ENCODE peak calls at places on chromosomes 1 and 21, in four cellular contexts. One of them, this sample, is unnamed. For H3K36me3, the result is how much of the 10 kb centered on the place peaks cover.

GRCh38 chr1:192546596-192547199 is 28.9 kb upstream of the RGS1 start:
- DNase-seq in naive thymus-derived CD4-positive, alpha-beta T cell: no peak
- DNase-seq in psoas muscle: no peak
- DNase-seq in aorta: no peak
- DNase-seq in this sample: no peak

GRCh38 chr1:43779266-43779665 is 71.9 kb downstream of the ST3GAL3 start:
- DNase-seq in naive thymus-derived CD4-positive, alpha-beta T cell: no peak
- DNase-seq in psoas muscle: no peak
- DNase-seq in aorta: no peak
- DNase-seq in this sample: no peak

GRCh38 chr1:239386453-239387303 is at the start of gene CHRM3:
- DNase-seq in aorta: peak
- DNase-seq in naive thymus-derived CD4-positive, alpha-beta T cell: peak
- DNase-seq in psoas muscle: peak
- DNase-seq in this sample: peak

GRCh38 chr1:160834945-160835565 is 27.6 kb downstream of the CD244 start:
- DNase-seq in aorta: no peak
- DNase-seq in naive thymus-derived CD4-positive, alpha-beta T cell: no peak
- DNase-seq in psoas muscle: no peak
- DNase-seq in this sample: no peak

GRCh38 chr21:9738527-9738926 is 782.9 kb upstream of the TPTE start:
- DNase-seq in naive thymus-derived CD4-positive, alpha-beta T cell: no peak
- DNase-seq in psoas muscle: no peak
- DNase-seq in aorta: no peak
- DNase-seq in this sample: no peak

GRCh38 chr1:69671363-69672010 is 103.8 kb downstream of the LRRC7 start:
- DNase-seq in psoas muscle: no peak
- DNase-seq in naive thymus-derived CD4-positive, alpha-beta T cell: no peak
- DNase-seq in aorta: no peak
- DNase-seq in this sample: no peak

GRCh38 chr1:32077451-32077850 is 4.7 kb downstream of the TMEM39B start:
- DNase-seq in naive thymus-derived CD4-positive, alpha-beta T cell: no peak
- DNase-seq in aorta: no peak
- DNase-seq in psoas muscle: no peak
- DNase-seq in this sample: no peak

GRCh38 chr21:19992540-19992939 is 1005.7 kb upstream of the NCAM2 start:
- DNase-seq in naive thymus-derived CD4-positive, alpha-beta T cell: no peak
- DNase-seq in aorta: no peak
- DNase-seq in psoas muscle: no peak
- DNase-seq in this sample: no peak

GRCh38 chr1:235670157-235670776 is 20.7 kb upstream of the GNG4 start:
- DNase-seq in aorta: no peak
- DNase-seq in psoas muscle: no peak
- DNase-seq in naive thymus-derived CD4-positive, alpha-beta T cell: no peak
- DNase-seq in this sample: no peak

GRCh38 chr1:58763214-58763613 is 20.6 kb downstream of the JUN start:
- DNase-seq in psoas muscle: no peak
- DNase-seq in naive thymus-derived CD4-positive, alpha-beta T cell: no peak
- DNase-seq in aorta: no peak
- DNase-seq in this sample: no peak

GRCh38 chr1:227898502-227899140 is 49.1 kb downstream of the WNT9A start:
- DNase-seq in aorta: no peak
- DNase-seq in naive thymus-derived CD4-positive, alpha-beta T cell: peak
- DNase-seq in psoas muscle: no peak
- DNase-seq in this sample: peak

GRCh38 chr1:97898948-97899347 is 21.9 kb downstream of the DPYD start:
- DNase-seq in aorta: no peak
- DNase-seq in psoas muscle: no peak
- DNase-seq in naive thymus-derived CD4-positive, alpha-beta T cell: no peak
- DNase-seq in this sample: no peak

GRCh38 chr21:43916691-43917514 is 51.9 kb downstream of the AGPAT3 start:
- DNase-seq in psoas muscle: no peak
- DNase-seq in aorta: peak
- DNase-seq in naive thymus-derived CD4-positive, alpha-beta T cell: peak
- DNase-seq in this sample: peak

GRCh38 chr1:58576727-58577675 is at the start of gene TACSTD2:
- DNase-seq in aorta: peak
- DNase-seq in psoas muscle: peak
- DNase-seq in naive thymus-derived CD4-positive, alpha-beta T cell: peak
- DNase-seq in this sample: no peak

GRCh38 chr1:114216431-114217173 is 62.9 kb upstream of the SYT6 start:
- DNase-seq in psoas muscle: no peak
- DNase-seq in aorta: no peak
- DNase-seq in naive thymus-derived CD4-positive, alpha-beta T cell: no peak
- DNase-seq in this sample: no peak

GRCh38 chr1:67824771-67825170 is 8.5 kb downstream of the GNG12 start:
- DNase-seq in naive thymus-derived CD4-positive, alpha-beta T cell: no peak
- DNase-seq in aorta: no peak
- DNase-seq in psoas muscle: no peak
- DNase-seq in this sample: no peak

GRCh38 chr1:167447521-167448136 is 70.7 kb downstream of the CD247 start:
- DNase-seq in aorta: no peak
- DNase-seq in naive thymus-derived CD4-positive, alpha-beta T cell: peak
- DNase-seq in psoas muscle: no peak
- DNase-seq in this sample: no peak

GRCh38 chr1:206887701-206888100 is 9.5 kb upstream of the IL24 start:
- DNase-seq in psoas muscle: no peak
- DNase-seq in naive thymus-derived CD4-positive, alpha-beta T cell: no peak
- DNase-seq in aorta: no peak
- DNase-seq in this sample: no peak

GRCh38 chr1:93613895-93614294 is 67.7 kb downstream of the BCAR3 start:
- DNase-seq in aorta: no peak
- DNase-seq in psoas muscle: no peak
- DNase-seq in naive thymus-derived CD4-positive, alpha-beta T cell: no peak
- DNase-seq in this sample: peak

GRCh38 chr1:185795181-185795580 is 61.0 kb downstream of the HMCN1 start:
- DNase-seq in psoas muscle: no peak
- DNase-seq in aorta: no peak
- DNase-seq in naive thymus-derived CD4-positive, alpha-beta T cell: no peak
- DNase-seq in this sample: no peak

GRCh38 chr1:9269078-9269501 is 23.6 kb upstream of the SPSB1 start:
- DNase-seq in psoas muscle: no peak
- DNase-seq in aorta: peak
- DNase-seq in naive thymus-derived CD4-positive, alpha-beta T cell: no peak
- DNase-seq in this sample: no peak

GRCh38 chr1:103435443-103435842 is 90.1 kb upstream of the RNPC3 start:
- DNase-seq in psoas muscle: no peak
- DNase-seq in naive thymus-derived CD4-positive, alpha-beta T cell: no peak
- DNase-seq in aorta: no peak
- DNase-seq in this sample: no peak

GRCh38 chr1:80358141-80358540 is 1351.6 kb upstream of the ADGRL4 start:
- DNase-seq in naive thymus-derived CD4-positive, alpha-beta T cell: no peak
- DNase-seq in psoas muscle: no peak
- DNase-seq in aorta: no peak
- DNase-seq in this sample: no peak

GRCh38 chr1:187498028-187498427 is 669.3 kb downstream of the PLA2G4A start:
- DNase-seq in aorta: no peak
- DNase-seq in naive thymus-derived CD4-positive, alpha-beta T cell: no peak
- DNase-seq in psoas muscle: no peak
- DNase-seq in this sample: no peak

GRCh38 chr1:229302740-229303139 is 31.8 kb downstream of the RAB4A start:
- DNase-seq in naive thymus-derived CD4-positive, alpha-beta T cell: no peak
- DNase-seq in aorta: no peak
- DNase-seq in psoas muscle: no peak
- DNase-seq in this sample: no peak

GRCh38 chr1:229298887-229299503 is 28.1 kb downstream of the RAB4A start:
- DNase-seq in naive thymus-derived CD4-positive, alpha-beta T cell: no peak
- DNase-seq in psoas muscle: no peak
- DNase-seq in aorta: no peak
- DNase-seq in this sample: no peak

GRCh38 chr1:229300099-229300757 is 29.3 kb downstream of the RAB4A start:
- DNase-seq in psoas muscle: no peak
- DNase-seq in naive thymus-derived CD4-positive, alpha-beta T cell: no peak
- DNase-seq in aorta: no peak
- DNase-seq in this sample: no peak

GRCh38 chr1:229305402-229305801 is 34.5 kb downstream of the RAB4A start:
- DNase-seq in naive thymus-derived CD4-positive, alpha-beta T cell: no peak
- DNase-seq in psoas muscle: no peak
- DNase-seq in aorta: no peak
- DNase-seq in this sample: no peak

GRCh38 chr1:229303855-229304254 is 32.9 kb downstream of the RAB4A start:
- DNase-seq in psoas muscle: no peak
- DNase-seq in aorta: no peak
- DNase-seq in naive thymus-derived CD4-positive, alpha-beta T cell: no peak
- DNase-seq in this sample: no peak
- H3K36me3 ChIP-seq in psoas muscle: half or more
- H3K36me3 ChIP-seq in aorta: under half
- H3K36me3 ChIP-seq in naive thymus-derived CD4-positive, alpha-beta T cell: under half
- H3K36me3 ChIP-seq in this sample: half or more

GRCh38 chr1:204441558-204441957 is 29.9 kb upstream of the PPP1R15B start:
- DNase-seq in naive thymus-derived CD4-positive, alpha-beta T cell: no peak
- DNase-seq in aorta: no peak
- DNase-seq in psoas muscle: no peak
- DNase-seq in this sample: no peak
- H3K36me3 ChIP-seq in naive thymus-derived CD4-positive, alpha-beta T cell: under half
- H3K36me3 ChIP-seq in aorta: under half
- H3K36me3 ChIP-seq in psoas muscle: half or more
- H3K36me3 ChIP-seq in this sample: under half

GRCh38 chr21:16280731-16281130 is 550.9 kb downstream of the USP25 start:
- DNase-seq in psoas muscle: no peak
- DNase-seq in naive thymus-derived CD4-positive, alpha-beta T cell: no peak
- DNase-seq in aorta: no peak
- DNase-seq in this sample: no peak
- H3K36me3 ChIP-seq in psoas muscle: under half
- H3K36me3 ChIP-seq in naive thymus-derived CD4-positive, alpha-beta T cell: under half
- H3K36me3 ChIP-seq in aorta: under half
- H3K36me3 ChIP-seq in this sample: under half

DNA sequence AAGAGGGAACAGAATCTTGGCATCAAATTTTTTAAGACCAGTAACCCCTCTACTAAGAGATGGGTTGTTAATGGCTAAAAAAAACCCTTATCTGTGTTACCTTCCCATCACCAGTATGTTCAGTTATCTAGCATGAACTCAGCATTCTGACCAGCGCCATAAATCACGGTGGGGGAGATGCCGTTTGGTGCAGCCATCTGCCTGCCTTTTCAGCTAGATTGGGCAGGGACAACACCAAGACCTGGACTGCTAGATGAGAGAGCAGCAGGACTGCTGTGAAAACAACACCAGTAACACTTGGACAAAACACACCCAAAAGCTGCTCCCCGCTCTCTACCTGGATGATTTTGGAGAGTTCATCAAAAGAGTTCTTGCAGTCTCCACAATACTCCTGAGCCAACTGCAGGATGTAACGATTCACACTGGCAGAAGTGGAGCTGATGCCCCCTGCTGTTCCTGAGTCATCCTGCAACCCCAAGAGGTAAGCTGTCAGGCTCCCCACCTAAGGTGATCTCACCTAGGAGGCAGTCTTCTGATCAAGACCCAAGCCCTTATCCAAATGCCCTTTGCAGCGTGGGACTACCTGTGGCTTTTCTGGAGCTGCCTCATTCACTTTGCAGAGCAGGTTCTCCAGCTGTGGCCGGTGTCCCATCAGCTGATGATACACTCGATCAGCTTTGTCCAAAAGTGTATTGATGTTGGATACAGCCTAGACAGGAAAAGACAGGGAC is 96.5 kb downstream of the UBR4 start:
- DNase-seq in naive thymus-derived CD4-positive, alpha-beta T cell: no peak
- DNase-seq in psoas muscle: no peak
- DNase-seq in aorta: no peak
- DNase-seq in this sample: no peak
- H3K36me3 ChIP-seq in naive thymus-derived CD4-positive, alpha-beta T cell: half or more
- H3K36me3 ChIP-seq in psoas muscle: half or more
- H3K36me3 ChIP-seq in aorta: under half
- H3K36me3 ChIP-seq in this sample: half or more

DNA sequence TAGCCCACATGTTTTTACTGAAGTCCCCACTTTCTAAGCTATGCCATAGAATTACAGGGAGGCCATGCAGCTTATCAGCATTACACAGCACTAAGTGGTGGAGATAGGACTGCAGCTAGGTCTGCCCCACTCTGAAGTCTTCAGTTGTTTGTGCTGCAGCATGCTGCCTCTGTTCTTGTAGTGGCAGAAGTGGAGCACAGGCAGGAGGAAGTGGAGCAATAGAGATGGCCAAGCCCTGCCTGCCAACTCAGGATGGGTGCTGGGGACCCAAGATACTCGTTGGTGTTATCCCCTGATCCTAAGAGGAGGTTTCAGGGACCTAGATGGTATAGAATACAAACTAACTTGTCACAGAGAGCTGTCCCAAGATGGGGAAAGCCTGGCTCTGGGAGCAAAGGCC is 12.9 kb downstream of the MRPL37 start:
- DNase-seq in naive thymus-derived CD4-positive, alpha-beta T cell: no peak
- DNase-seq in psoas muscle: no peak
- DNase-seq in aorta: no peak
- DNase-seq in this sample: no peak
- H3K36me3 ChIP-seq in naive thymus-derived CD4-positive, alpha-beta T cell: half or more
- H3K36me3 ChIP-seq in psoas muscle: half or more
- H3K36me3 ChIP-seq in aorta: under half
- H3K36me3 ChIP-seq in this sample: half or more

GRCh38 chr1:1680912-1681273 is 11.7 kb downstream of the SLC35E2B start:
- DNase-seq in naive thymus-derived CD4-positive, alpha-beta T cell: no peak
- DNase-seq in aorta: peak
- DNase-seq in psoas muscle: no peak
- DNase-seq in this sample: peak
- H3K36me3 ChIP-seq in naive thymus-derived CD4-positive, alpha-beta T cell: under half
- H3K36me3 ChIP-seq in aorta: under half
- H3K36me3 ChIP-seq in psoas muscle: under half
- H3K36me3 ChIP-seq in this sample: under half

DNA sequence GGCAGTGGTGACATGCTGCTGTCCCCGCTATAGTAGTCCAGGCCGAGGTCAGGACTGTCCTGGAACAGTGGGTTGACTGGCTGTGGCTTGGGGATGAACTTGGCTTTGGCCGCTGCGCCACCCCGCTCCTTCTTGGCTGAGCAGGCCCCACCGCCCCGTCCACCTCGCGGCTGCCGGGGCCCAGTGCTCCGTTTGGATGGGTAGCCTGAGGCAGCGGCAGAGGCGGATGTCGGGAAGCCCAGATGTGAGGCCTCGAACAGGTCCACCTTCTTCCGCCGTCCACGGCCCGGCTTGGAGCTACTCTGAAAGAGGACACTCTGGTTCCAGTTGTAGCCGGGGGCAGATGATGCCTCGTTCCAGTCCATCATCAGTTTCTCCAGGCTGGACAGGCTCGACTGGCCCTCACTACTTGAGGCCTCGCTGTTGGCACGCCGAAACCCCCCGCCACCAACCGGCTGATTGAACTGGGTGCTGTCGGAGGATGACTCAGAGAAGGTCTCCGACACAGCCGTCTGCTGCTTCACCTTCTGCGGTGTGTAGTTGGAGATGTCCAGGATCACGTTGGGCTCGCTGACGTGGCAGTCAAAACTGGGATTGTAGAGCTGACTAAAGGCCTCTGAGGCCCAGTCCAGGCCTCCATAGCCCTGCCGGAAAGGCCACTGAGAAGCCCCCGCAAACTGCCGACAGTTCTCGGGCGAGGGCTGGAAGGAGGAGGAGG is 55.6 kb downstream of the AHDC1 start:
- DNase-seq in naive thymus-derived CD4-positive, alpha-beta T cell: no peak
- DNase-seq in psoas muscle: no peak
- DNase-seq in aorta: no peak
- DNase-seq in this sample: no peak
- H3K36me3 ChIP-seq in naive thymus-derived CD4-positive, alpha-beta T cell: under half
- H3K36me3 ChIP-seq in psoas muscle: half or more
- H3K36me3 ChIP-seq in aorta: under half
- H3K36me3 ChIP-seq in this sample: under half